ENCODE peak calls at places on chromosome 13, in ten cellular contexts. A, S, T, G, H, R, U, W, J and Q are unnamed samples.

GRCh38 chr13:102620512-102620911 is 23.7 kb downstream of the TPP2 start:
- DNase-seq in G (no peak), W (no peak), H (no peak), U (no peak), R (no peak), S (no peak), T (no peak), J (no peak), A (no peak), Q (no peak)

GRCh38 chr13:28046981-28047380 is 53.4 kb downstream of the FLT3 start:
- DNase-seq in H (no peak), W (no peak), R (no peak), A (no peak), J (no peak), T (no peak), U (no peak), G (no peak), S (no peak), Q (no peak)

GRCh38 chr13:33518442-33518841 is 232.9 kb upstream of the STARD13 start:
- DNase-seq in W (no peak), U (no peak), T (no peak), A (no peak), S (no peak), G (no peak), R (no peak), J (no peak), H (no peak), Q (no peak)

GRCh38 chr13:80962855-80963254 is 621.9 kb upstream of the SPRY2 start:
- DNase-seq in S (peak; percentile 32), R (no peak), W (no peak), T (no peak), J (no peak), G (no peak), H (no peak), A (no peak), U (no peak), Q (no peak)

GRCh38 chr13:101982903-101983302 is 418.9 kb downstream of the FGF14 start:
- DNase-seq in A (no peak), J (no peak), W (no peak), G (no peak), H (no peak), T (no peak), R (no peak), S (no peak), U (no peak), Q (no peak)

GRCh38 chr13:95452376-95452775 is 100.1 kb upstream of the CLDN10 start:
- DNase-seq in W (no peak), U (no peak), S (no peak), H (no peak), T (peak; percentile 53), R (no peak), J (no peak), A (no peak), G (no peak), Q (no peak)

GRCh38 chr13:41401371-41401770 is 56.0 kb upstream of the RGCC start:
- DNase-seq in H (no peak), J (no peak), R (no peak), S (no peak), W (no peak), A (no peak), U (no peak), G (no peak), T (peak; percentile 89), Q (no peak)

GRCh38 chr13:29771247-29771646 is 79.2 kb downstream of the UBL3 start:
- DNase-seq in G (no peak), J (no peak), A (no peak), U (peak; percentile 37), W (no peak), T (no peak), H (no peak), S (peak; percentile 60), R (no peak), Q (no peak)

GRCh38 chr13:108797354-108797753 is 167.9 kb downstream of the MYO16 start:
- DNase-seq in W (no peak), A (no peak), T (no peak), G (no peak), J (no peak), H (no peak), U (no peak), S (no peak), R (no peak), Q (no peak)

GRCh38 chr13:30892966-30893365 is 13.1 kb upstream of the MEDAG start:
- DNase-seq in T (no peak), G (no peak), R (no peak), U (peak; percentile 77), H (no peak), J (no peak), S (no peak), A (no peak), W (peak; percentile 87), Q (no peak)

GRCh38 chr13:57424379-57424778 is 207.2 kb upstream of the PCDH17 start:
- DNase-seq in H (no peak), R (no peak), U (no peak), S (no peak), W (no peak), T (no peak), J (no peak), G (no peak), A (no peak), Q (no peak)

GRCh38 chr13:45325806-45326205 is 15.2 kb downstream of the TPT1 start:
- DNase-seq in T (no peak), S (peak; percentile 86), H (no peak), R (no peak), U (no peak), W (no peak), G (no peak), A (no peak), J (no peak), Q (no peak)

GRCh38 chr13:22793598-22794134 is 387.1 kb upstream of the SGCG start:
- DNase-seq in G (no peak), T (no peak), W (no peak), U (peak; percentile 84), S (no peak), J (no peak), R (no peak), H (no peak), A (peak; percentile 66), Q (no peak)

GRCh38 chr13:111256458-111256857 is 64.0 kb upstream of the TEX29 start:
- DNase-seq in J (no peak), G (no peak), T (peak; percentile 53), R (no peak), U (no peak), S (no peak), A (no peak), H (no peak), W (no peak), Q (no peak)

GRCh38 chr13:98495627-98496238 is 81.2 kb downstream of the STK24 start:
- DNase-seq in H (no peak), G (no peak), J (no peak), S (no peak), U (no peak), T (no peak), A (no peak), W (no peak), R (no peak), Q (no peak)
- TF ChIP-seq POLR2AphosphoS5 in H (no peak), G (no peak), J (no peak), S (no peak), U (no peak), T (no peak), A (peak; percentile 23), W (peak; percentile 74), R (no peak), Q (peak; percentile 65)

DNA sequence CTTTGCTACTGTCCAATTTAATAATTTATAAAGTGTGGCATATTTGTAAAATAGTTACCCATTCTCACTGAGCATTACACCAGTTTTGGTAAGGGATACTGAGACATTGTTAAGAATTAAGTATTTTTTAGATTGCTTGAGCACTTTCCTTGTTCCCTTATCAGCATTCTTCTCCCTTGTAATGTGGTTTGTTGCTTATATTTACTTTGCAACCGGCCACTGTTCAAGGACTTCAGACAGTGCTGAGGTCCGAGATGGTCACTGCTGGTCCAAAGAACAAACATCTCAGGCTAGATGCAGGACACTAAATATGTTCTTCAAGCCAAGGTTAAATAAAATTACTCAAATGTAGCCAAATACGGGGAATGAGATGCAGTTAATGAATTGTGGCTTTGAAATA is 161.4 kb downstream of the TM9SF2 start:
- DNase-seq in J (no peak), S (no peak), T (peak; percentile 24), H (no peak), W (no peak), R (no peak), A (no peak), G (no peak), U (no peak), Q (no peak)
- H3K9me3 ChIP-seq in J (no peaks in the 10 kb centered on the region), S (no peaks in the 10 kb centered on the region), T (no peaks in the 10 kb centered on the region), H (no peaks in the 10 kb centered on the region), W (no peaks in the 10 kb centered on the region), R (no peaks in the 10 kb centered on the region), A (no peaks in the 10 kb centered on the region), G (no peaks in the 10 kb centered on the region), U (no peaks in the 10 kb centered on the region), Q (no peaks in the 10 kb centered on the region)

GRCh38 chr13:113819341-113819730 is 44.5 kb downstream of the GAS6 start:
- DNase-seq in U (no peak), W (no peak), R (no peak), G (no peak), S (no peak), J (no peak), T (no peak), A (no peak), H (no peak), Q (no peak)
- H3K4me1 ChIP-seq in U (peaks cover 9% of the 10 kb centered on the region), W (peaks cover 60% of the 10 kb centered on the region), R (peaks cover 18% of the 10 kb centered on the region), G (peaks cover 6% of the 10 kb centered on the region), S (peaks cover 6% of the 10 kb centered on the region), J (peaks cover 39% of the 10 kb centered on the region), T (peaks cover 83% of the 10 kb centered on the region), A (peaks cover 58% of the 10 kb centered on the region), H (peaks cover 9% of the 10 kb centered on the region), Q (peaks cover 15% of the 10 kb centered on the region)

GRCh38 chr13:39415003-39415402 is 188.0 kb downstream of the LHFPL6 start:
- DNase-seq in J (peak; percentile 71), W (no peak), R (no peak), A (no peak), H (no peak), S (peak; percentile 97), U (no peak), G (no peak), T (no peak), Q (no peak)
- TF ChIP-seq POLR2AphosphoS5 in J (peak; percentile 69), W (peak; percentile 85), R (no peak), A (peak; percentile 25), H (no peak), S (peak; percentile 57), U (no peak), G (no peak), T (peak; percentile 33), Q (peak; percentile 53)